ENCODE peak calls at places on chromosomes 3 and 15, in seven cellular contexts. A is heart left ventricle, S is mammary epithelial cell, M is left ventricle myocardium inferior, Y is adipocyte, P is PC-3, H is mucosa of descending colon. X is an unnamed sample.

GRCh38 chr3:127339943-127340861 is 52.4 kb upstream of the PRR20G start:
- DNase-seq in A (no peak), S (no peak), M (no peak), Y (no peak), P (no peak), H (no peak), X (no peak)

GRCh38 chr3:40497288-40497687 is 8.6 kb upstream of the ZNF620 start:
- DNase-seq in A (no peak), S (no peak), M (no peak), Y (no peak), P (no peak), H (no peak), X (no peak)

GRCh38 chr3:18127864-18128185 is 297.3 kb downstream of the SATB1 start:
- DNase-seq in A (no peak), S (no peak), M (no peak), Y (no peak), P (no peak), H (no peak), X (no peak)

GRCh38 chr15:100623301-100623700 is 20.9 kb downstream of the ASB7 start:
- DNase-seq in A (no peak), S (peak; percentile 12), M (no peak), Y (no peak), P (no peak), H (no peak), X (no peak)

GRCh38 chr3:62144482-62144881 is 228.9 kb downstream of the FEZF2 start:
- DNase-seq in A (no peak), S (no peak), M (no peak), Y (no peak), P (no peak), H (no peak), X (no peak)

GRCh38 chr15:74618841-74619596 is 3.4 kb downstream of the CLK3 start:
- DNase-seq in A (peak; percentile 49), S (peak; percentile 5), M (no peak), Y (no peak), P (no peak), H (no peak), X (peak; percentile 69)

GRCh38 chr3:194633349-194634004 is at the start of gene TMEM44:
- DNase-seq in A (peak; percentile 91), S (peak; percentile 78), M (peak; percentile 79), Y (peak; percentile 83), P (peak; percentile 85), H (peak; percentile 90), X (peak; percentile 98)

GRCh38 chr3:57557088-57557537 is 1.0 kb downstream of the PDE12 start:
- DNase-seq in A (no peak), S (peak; percentile 56), M (no peak), Y (peak; percentile 66), P (peak; percentile 52), H (peak; percentile 48), X (peak; percentile 79)

GRCh38 chr15:89674526-89674925 is 4.6 kb downstream of the PLIN1 start:
- DNase-seq in A (no peak), S (no peak), M (no peak), Y (no peak), P (no peak), H (no peak), X (no peak)

GRCh38 chr15:55791576-55792400 is 48.8 kb upstream of the PRTG start:
- DNase-seq in A (no peak), S (peak; percentile 63), M (no peak), Y (peak; percentile 45), P (peak; percentile 36), H (no peak), X (no peak)

GRCh38 chr3:59300727-59301134 is 250.9 kb upstream of the CFAP20DC start:
- DNase-seq in A (no peak), S (peak; percentile 88), M (no peak), Y (no peak), P (no peak), H (no peak), X (no peak)

GRCh38 chr3:11735638-11736037 is 91.9 kb upstream of the VGLL4 start:
- DNase-seq in A (no peak), S (no peak), M (no peak), Y (no peak), P (no peak), H (no peak), X (no peak)

GRCh38 chr3:128421966-128422365 is 44.7 kb downstream of the DNAJB8 start:
- DNase-seq in A (no peak), S (no peak), M (no peak), Y (no peak), P (no peak), H (no peak), X (no peak)

GRCh38 chr15:90400759-90401314 is 12.8 kb downstream of the IQGAP1 start:
- DNase-seq in A (peak; percentile 63), S (peak; percentile 91), M (peak; percentile 53), Y (peak; percentile 96), P (peak; percentile 94), H (peak; percentile 38), X (peak; percentile 94)

GRCh38 chr3:44999782-45000181 is 23.7 kb downstream of the EXOSC7 start:
- DNase-seq in A (no peak), S (no peak), M (no peak), Y (no peak), P (no peak), H (no peak), X (no peak)

DNA sequence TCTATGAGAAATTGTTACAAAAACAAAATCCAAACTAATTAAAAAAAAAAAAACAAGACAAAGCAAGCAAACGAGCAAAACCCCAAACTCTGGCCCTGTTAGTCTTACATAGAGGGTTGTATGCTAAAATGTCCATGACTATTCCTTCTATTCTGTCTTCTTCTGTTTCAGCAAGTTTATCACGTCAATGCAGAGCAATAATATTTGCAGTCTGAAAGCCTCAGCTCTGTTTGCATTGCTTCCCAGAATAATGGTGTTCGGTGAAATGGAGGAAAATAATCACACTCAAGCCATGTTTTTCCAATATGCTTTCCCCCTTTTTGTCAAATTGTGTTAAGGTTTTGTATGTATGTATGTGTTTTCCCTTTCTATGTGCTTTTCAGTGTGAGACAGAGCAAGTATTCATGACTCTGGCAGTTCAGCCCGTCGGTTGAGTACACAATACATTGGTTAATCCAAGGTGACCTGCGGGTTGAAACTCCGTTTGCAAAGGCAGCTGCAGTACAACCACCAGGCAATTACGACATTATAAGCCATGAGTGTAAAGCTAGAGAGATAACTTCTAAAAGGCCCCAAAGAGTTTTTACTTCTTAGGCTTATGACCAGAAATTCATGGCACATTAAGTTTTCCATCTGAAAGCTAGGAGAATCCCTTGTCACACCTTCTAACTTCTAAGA is 34.9 kb upstream of the MAGI1 start:
- DNase-seq in A (no peak), S (no peak), M (no peak), Y (no peak), P (no peak), H (no peak), X (no peak)
- H3K9me3 ChIP-seq in A (no peaks in the 10 kb centered on the region), S (no peaks in the 10 kb centered on the region), M (peaks cover 18% of the 10 kb centered on the region), Y (no peaks in the 10 kb centered on the region), P (no peaks in the 10 kb centered on the region), H (no peaks in the 10 kb centered on the region), X (no peaks in the 10 kb centered on the region)

GRCh38 chr15:72538931-72539330 is 64.8 kb downstream of the ARIH1 start:
- DNase-seq in A (no peak), S (no peak), M (no peak), Y (no peak), P (no peak), H (no peak), X (no peak)

GRCh38 chr15:72535911-72536310 is 61.8 kb downstream of the ARIH1 start:
- DNase-seq in A (no peak), S (no peak), M (no peak), Y (no peak), P (no peak), H (no peak), X (no peak)

GRCh38 chr15:72536506-72536905 is 62.4 kb downstream of the ARIH1 start:
- DNase-seq in A (no peak), S (no peak), M (no peak), Y (no peak), P (no peak), H (no peak), X (no peak)

GRCh38 chr15:72540606-72541237 is 66.6 kb downstream of the ARIH1 start:
- DNase-seq in A (no peak), S (no peak), M (no peak), Y (no peak), P (no peak), H (no peak), X (no peak)

GRCh38 chr15:72541714-72542113 is 67.6 kb downstream of the ARIH1 start:
- DNase-seq in A (no peak), S (no peak), M (no peak), Y (no peak), P (no peak), H (no peak), X (no peak)
- H3K9me3 ChIP-seq in A (peaks cover 4% of the 10 kb centered on the region), S (peaks cover 7% of the 10 kb centered on the region), M (peaks cover 13% of the 10 kb centered on the region), Y (peaks cover 16% of the 10 kb centered on the region), P (no peaks in the 10 kb centered on the region), H (peaks cover 9% of the 10 kb centered on the region), X (peaks cover 2% of the 10 kb centered on the region)

GRCh38 chr3:35183915-35184675 is 455.2 kb upstream of the ARPP21 start:
- DNase-seq in A (no peak), S (no peak), M (no peak), Y (peak; percentile 37), P (no peak), H (no peak), X (no peak)
- H3K9me3 ChIP-seq in A (peaks cover 6% of the 10 kb centered on the region), S (peaks cover 2% of the 10 kb centered on the region), M (peaks cover 42% of the 10 kb centered on the region), Y (peaks cover 13% of the 10 kb centered on the region), P (peaks cover 34% of the 10 kb centered on the region), H (peaks cover 23% of the 10 kb centered on the region), X (no peaks in the 10 kb centered on the region)

GRCh38 chr15:50641318-50641717 is 45.3 kb downstream of the TRPM7 start:
- DNase-seq in A (no peak), S (no peak), M (no peak), Y (no peak), P (no peak), H (no peak), X (no peak)
- H3K9me3 ChIP-seq in A (no peaks in the 10 kb centered on the region), S (no peaks in the 10 kb centered on the region), M (no peaks in the 10 kb centered on the region), Y (no peaks in the 10 kb centered on the region), P (no peaks in the 10 kb centered on the region), H (no peaks in the 10 kb centered on the region), X (no peaks in the 10 kb centered on the region)

DNA sequence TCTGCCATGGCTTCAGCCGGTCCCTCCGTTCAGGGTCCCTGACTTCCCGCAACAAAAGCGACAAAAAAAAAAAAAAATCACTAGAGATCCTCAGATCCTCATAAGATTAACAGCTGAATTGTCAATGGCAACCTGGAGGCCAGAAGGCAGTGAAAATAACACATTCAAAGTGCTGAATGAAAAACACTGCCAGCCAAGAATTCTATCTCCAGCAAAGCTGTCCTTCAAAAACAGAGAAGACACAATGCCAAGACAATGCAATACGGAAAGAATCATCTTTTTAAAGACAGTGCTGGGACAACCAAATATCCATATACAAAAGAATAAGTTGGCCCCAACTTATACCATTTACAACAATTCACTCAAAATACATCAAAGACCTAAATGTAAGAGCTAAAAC is 21.6 kb downstream of the MTHFS start:
- DNase-seq in A (no peak), S (no peak), M (no peak), Y (no peak), P (no peak), H (no peak), X (no peak)
- H3K9me3 ChIP-seq in A (peaks cover 29% of the 10 kb centered on the region), S (peaks cover 6% of the 10 kb centered on the region), M (peaks cover 63% of the 10 kb centered on the region), Y (peaks cover 28% of the 10 kb centered on the region), P (peaks cover 6% of the 10 kb centered on the region), H (peaks cover 49% of the 10 kb centered on the region), X (peaks cover 5% of the 10 kb centered on the region)

GRCh38 chr3:102151935-102152334 is 282.9 kb upstream of the ZPLD1 start:
- DNase-seq in A (no peak), S (no peak), M (no peak), Y (no peak), P (no peak), H (no peak), X (no peak)
- H3K9me3 ChIP-seq in A (no peaks in the 10 kb centered on the region), S (peaks cover 6% of the 10 kb centered on the region), M (peaks cover 24% of the 10 kb centered on the region), Y (peaks cover 6% of the 10 kb centered on the region), P (peaks cover 7% of the 10 kb centered on the region), H (peaks cover 8% of the 10 kb centered on the region), X (peaks cover 2% of the 10 kb centered on the region)